ENCODE peak calls at places on chromosomes 13 and 19, in seven cellular contexts. O, Y, F, U, W, C and J are unnamed samples.
A peak's percentile ranks its signal among the peaks of the same experiment; 100 is the strongest.

GRCh38 chr13:114263590-114263989 is 17.8 kb upstream of the UPF3A start:
- DNase-seq in O (no peak), Y (no peak), F (no peak), U (no peak), W (no peak), C (no peak), J (no peak)

GRCh38 chr19:46787331-46788100 is 878 bp downstream of the SLC1A5 start:
- DNase-seq in O (peak; percentile 52), Y (no peak), F (peak; percentile 54), U (peak; percentile 93), W (peak; percentile 79), C (peak; percentile 67), J (no peak)

GRCh38 chr13:100363874-100364273 is 224.7 kb downstream of the GGACT start:
- DNase-seq in O (no peak), Y (no peak), F (no peak), U (no peak), W (peak; percentile 27), C (no peak), J (no peak)

GRCh38 chr19:41998246-41999020 is 4.4 kb upstream of the ATP1A3 start:
- DNase-seq in O (no peak), Y (no peak), F (peak; percentile 17), U (no peak), W (peak; percentile 74), C (peak; percentile 74), J (peak; percentile 22)

GRCh38 chr19:57803594-57804325 is 11.0 kb downstream of the ZNF552 start:
- DNase-seq in O (no peak), Y (no peak), F (peak; percentile 30), U (no peak), W (no peak), C (no peak), J (no peak)

GRCh38 chr19:970695-971094 is 13.4 kb upstream of the WDR18 start:
- DNase-seq in O (no peak), Y (no peak), F (no peak), U (no peak), W (peak; percentile 60), C (peak; percentile 74), J (no peak)

GRCh38 chr13:33347866-33348265 is 62.3 kb upstream of the STARD13 start:
- DNase-seq in O (no peak), Y (no peak), F (no peak), U (no peak), W (no peak), C (no peak), J (no peak)

GRCh38 chr19:8391274-8392016 is 1.3 kb downstream of the RAB11B start:
- DNase-seq in O (no peak), Y (no peak), F (no peak), U (no peak), W (no peak), C (no peak), J (no peak)

GRCh38 chr19:9914001-9914314 is 22.4 kb downstream of the OLFM2 start:
- DNase-seq in O (no peak), Y (no peak), F (no peak), U (no peak), W (no peak), C (no peak), J (no peak)

GRCh38 chr19:31266731-31267130 is 82.5 kb downstream of the TSHZ3 start:
- DNase-seq in O (no peak), Y (no peak), F (no peak), U (no peak), W (no peak), C (no peak), J (no peak)

GRCh38 chr19:1408300-1409203 is 1.2 kb downstream of the DAZAP1 start:
- DNase-seq in O (no peak), Y (no peak), F (no peak), U (no peak), W (no peak), C (peak; percentile 62), J (peak; percentile 66)

GRCh38 chr13:74132768-74133656 is 1.2 kb downstream of the KLF12 start:
- DNase-seq in O (no peak), Y (no peak), F (no peak), U (no peak), W (peak; percentile 2), C (no peak), J (peak; percentile 15)

GRCh38 chr19:48636859-48637448 is at the start of gene DBP:
- DNase-seq in O (no peak), Y (no peak), F (no peak), U (no peak), W (peak; percentile 79), C (peak; percentile 46), J (peak; percentile 83)

GRCh38 chr13:23899555-23899954 is 2.3 kb upstream of the C1QTNF9B start:
- DNase-seq in O (no peak), Y (no peak), F (peak; percentile 36), U (no peak), W (peak; percentile 4), C (peak; percentile 45), J (no peak)

GRCh38 chr13:83618966-83619365 is 263.3 kb downstream of the SLITRK1 start:
- DNase-seq in O (no peak), Y (no peak), F (no peak), U (no peak), W (no peak), C (no peak), J (no peak)

GRCh38 chr13:114068723-114069322 is 63.6 kb downstream of the RASA3 start:
- DNase-seq in O (peak; percentile 13), Y (peak; percentile 41), F (no peak), U (no peak), W (peak; percentile 56), C (no peak), J (peak; percentile 39)

GRCh38 chr13:109465151-109465550 is 321.2 kb downstream of the IRS2 start:
- DNase-seq in O (no peak), Y (no peak), F (no peak), U (no peak), W (peak; percentile 18), C (no peak), J (no peak)

GRCh38 chr13:80040219-80040976 is 300.5 kb downstream of the SPRY2 start:
- DNase-seq in O (no peak), Y (no peak), F (no peak), U (no peak), W (peak; percentile 92), C (no peak), J (no peak)

GRCh38 chr13:30108913-30109237 is 198.5 kb downstream of the KATNAL1 start:
- DNase-seq in O (no peak), Y (peak; percentile 67), F (peak; percentile 33), U (no peak), W (no peak), C (no peak), J (no peak)

GRCh38 chr13:27678306-27679040 is 56.8 kb downstream of the POLR1D start:
- DNase-seq in O (no peak), Y (no peak), F (no peak), U (no peak), W (no peak), C (peak; percentile 58), J (no peak)

GRCh38 chr19:46630806-46631205 is 5.2 kb downstream of the GNG8 start:
- DNase-seq in O (no peak), Y (no peak), F (no peak), U (no peak), W (no peak), C (no peak), J (no peak)

GRCh38 chr13:45674908-45675307 is 27.2 kb upstream of the CBY2 start:
- DNase-seq in O (no peak), Y (no peak), F (no peak), U (peak; percentile 39), W (no peak), C (no peak), J (no peak)

GRCh38 chr19:41792513-41793413 is 3.6 kb upstream of the CEACAM3 start:
- DNase-seq in O (no peak), Y (peak; percentile 59), F (peak; percentile 21), U (no peak), W (peak; percentile 81), C (peak; percentile 72), J (no peak)

GRCh38 chr19:42494321-42494720 is 34.0 kb downstream of the CEACAM1 start:
- DNase-seq in O (no peak), Y (no peak), F (no peak), U (no peak), W (no peak), C (no peak), J (no peak)

GRCh38 chr13:48318714-48319457 is 15.3 kb downstream of the RB1 start:
- DNase-seq in O (no peak), Y (no peak), F (no peak), U (no peak), W (no peak), C (no peak), J (no peak)

GRCh38 chr19:19032420-19033175 is 719 bp downstream of the SUGP2 start:
- DNase-seq in O (peak; percentile 61), Y (peak; percentile 59), F (peak; percentile 80), U (peak; percentile 94), W (peak; percentile 77), C (peak; percentile 91), J (peak; percentile 91)
- TF ChIP-seq POLR2A in O (no peak), Y (no peak), F (no peak), U (no peak), W (no peak), C (peak; percentile 55), J (no peak)

GRCh38 chr19:54206831-54207177 is 6.1 kb downstream of the RPS9 start:
- DNase-seq in O (no peak), Y (no peak), F (no peak), U (no peak), W (no peak), C (no peak), J (no peak)
- H3K4me1 ChIP-seq in O (no peaks in the 10 kb centered on the region), Y (peaks cover 9% of the 10 kb centered on the region), F (peaks cover 100% of the 10 kb centered on the region), U (peaks cover 79% of the 10 kb centered on the region), W (peaks cover 95% of the 10 kb centered on the region), C (peaks cover 64% of the 10 kb centered on the region), J (peaks cover 57% of the 10 kb centered on the region)

GRCh38 chr19:34676697-34677385 is at the start of gene SCGB2B2:
- DNase-seq in O (peak; percentile 65), Y (no peak), F (no peak), U (no peak), W (no peak), C (no peak), J (peak; percentile 74)
- TF ChIP-seq CTCF in O (peak; percentile 11), Y (no peak), F (no peak), U (no peak), W (no peak), C (no peak), J (no peak)

DNA sequence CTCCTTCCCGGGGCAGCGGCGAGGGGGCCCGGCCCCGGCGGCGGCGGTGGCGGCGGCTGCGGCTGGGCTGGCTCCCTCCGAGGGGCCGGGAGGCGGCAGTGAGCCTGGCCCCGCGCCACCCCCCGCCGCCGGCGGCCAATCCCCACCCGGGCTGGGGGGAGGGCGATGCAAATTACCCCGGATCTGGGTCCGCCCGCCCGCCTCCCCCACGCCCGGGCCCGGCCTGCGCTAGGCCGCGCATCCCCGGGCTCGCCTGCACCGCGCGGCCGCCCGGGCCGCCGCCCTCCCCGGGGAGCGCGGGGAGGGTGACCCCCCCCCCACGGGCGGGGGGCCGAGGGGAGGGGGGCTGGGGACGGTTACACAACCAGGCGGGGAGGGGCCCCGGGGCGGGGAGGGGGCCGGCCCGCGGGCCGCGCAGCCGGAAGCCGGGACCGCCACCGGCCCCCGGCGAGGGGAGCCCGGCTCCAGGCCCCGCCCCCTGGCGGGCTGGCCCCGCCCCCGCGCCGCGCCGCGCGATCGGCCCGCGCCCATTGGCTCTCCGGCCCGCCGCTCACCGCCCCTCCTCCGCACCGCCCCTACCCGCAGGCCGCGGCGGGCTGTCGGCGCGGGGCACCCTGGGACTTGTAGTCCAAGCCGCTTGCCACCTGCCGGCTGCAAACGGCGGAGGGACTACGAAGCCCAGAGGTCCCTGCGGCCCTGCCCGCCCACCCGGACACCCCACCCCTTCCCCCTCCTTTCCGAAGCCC is 1.1 kb downstream of the ZBTB7A start:
- DNase-seq in O (peak; percentile 91), Y (peak; percentile 95), F (peak; percentile 90), U (peak; percentile 99), W (peak; percentile 97), C (peak; percentile 98), J (peak; percentile 97)
- TF ChIP-seq POLR2A in O (no peak), Y (no peak), F (no peak), U (no peak), W (no peak), C (no peak), J (no peak)